ENCODE peak calls at places on chromosomes 5 and 9, in six cellular contexts. One of them, this sample, is unnamed.

GRCh38 chr5:102223542-102224444 is 72.3 kb downstream of the SLCO4C1 start:
- DNase-seq in activated CD4-positive, alpha-beta T cell treated with anti-CD3 and anti-CD28 coated beads, Interleukin-2, amount 50 U/mL, for 48 hours: no peak
- DNase-seq in head of caudate nucleus: no peak
- DNase-seq in C1 segment of cervical spinal cord: no peak
- DNase-seq in chondrocyte: no peak
- DNase-seq in progenitor cell of endocrine pancreas: no peak
- DNase-seq in this sample: no peak

GRCh38 chr9:407255-407654 is 192.6 kb downstream of the DOCK8 start:
- DNase-seq in progenitor cell of endocrine pancreas: no peak
- DNase-seq in C1 segment of cervical spinal cord: no peak
- DNase-seq in chondrocyte: no peak
- DNase-seq in head of caudate nucleus: peak
- DNase-seq in activated CD4-positive, alpha-beta T cell treated with anti-CD3 and anti-CD28 coated beads, Interleukin-2, amount 50 U/mL, for 48 hours: no peak
- DNase-seq in this sample: no peak

GRCh38 chr5:167903243-167903642 is 388.2 kb upstream of the WWC1 start:
- DNase-seq in activated CD4-positive, alpha-beta T cell treated with anti-CD3 and anti-CD28 coated beads, Interleukin-2, amount 50 U/mL, for 48 hours: no peak
- DNase-seq in progenitor cell of endocrine pancreas: no peak
- DNase-seq in C1 segment of cervical spinal cord: no peak
- DNase-seq in chondrocyte: no peak
- DNase-seq in head of caudate nucleus: no peak
- DNase-seq in this sample: no peak

GRCh38 chr5:148740966-148741742 is 85.3 kb upstream of the ADRB2 start:
- DNase-seq in chondrocyte: no peak
- DNase-seq in progenitor cell of endocrine pancreas: no peak
- DNase-seq in activated CD4-positive, alpha-beta T cell treated with anti-CD3 and anti-CD28 coated beads, Interleukin-2, amount 50 U/mL, for 48 hours: no peak
- DNase-seq in C1 segment of cervical spinal cord: no peak
- DNase-seq in head of caudate nucleus: no peak
- DNase-seq in this sample: no peak

GRCh38 chr5:179530069-179530998 is 20.0 kb upstream of the RUFY1 start:
- DNase-seq in activated CD4-positive, alpha-beta T cell treated with anti-CD3 and anti-CD28 coated beads, Interleukin-2, amount 50 U/mL, for 48 hours: peak
- DNase-seq in chondrocyte: no peak
- DNase-seq in progenitor cell of endocrine pancreas: peak
- DNase-seq in head of caudate nucleus: peak
- DNase-seq in C1 segment of cervical spinal cord: no peak
- DNase-seq in this sample: peak

GRCh38 chr9:119365291-119366027 is 3.8 kb downstream of the BRINP1 start:
- DNase-seq in progenitor cell of endocrine pancreas: peak
- DNase-seq in activated CD4-positive, alpha-beta T cell treated with anti-CD3 and anti-CD28 coated beads, Interleukin-2, amount 50 U/mL, for 48 hours: no peak
- DNase-seq in chondrocyte: no peak
- DNase-seq in head of caudate nucleus: peak
- DNase-seq in C1 segment of cervical spinal cord: peak
- DNase-seq in this sample: no peak

GRCh38 chr5:160604484-160604883 is 182.8 kb downstream of the PTTG1 start:
- DNase-seq in chondrocyte: no peak
- DNase-seq in head of caudate nucleus: no peak
- DNase-seq in progenitor cell of endocrine pancreas: no peak
- DNase-seq in C1 segment of cervical spinal cord: no peak
- DNase-seq in activated CD4-positive, alpha-beta T cell treated with anti-CD3 and anti-CD28 coated beads, Interleukin-2, amount 50 U/mL, for 48 hours: no peak
- DNase-seq in this sample: no peak

GRCh38 chr5:34685485-34686197 is 29.5 kb downstream of the RAI14 start:
- DNase-seq in C1 segment of cervical spinal cord: no peak
- DNase-seq in head of caudate nucleus: no peak
- DNase-seq in progenitor cell of endocrine pancreas: no peak
- DNase-seq in activated CD4-positive, alpha-beta T cell treated with anti-CD3 and anti-CD28 coated beads, Interleukin-2, amount 50 U/mL, for 48 hours: no peak
- DNase-seq in chondrocyte: no peak
- DNase-seq in this sample: no peak

GRCh38 chr9:28064241-28064640 is 491.0 kb upstream of the C9orf72 start:
- DNase-seq in progenitor cell of endocrine pancreas: no peak
- DNase-seq in head of caudate nucleus: no peak
- DNase-seq in C1 segment of cervical spinal cord: no peak
- DNase-seq in activated CD4-positive, alpha-beta T cell treated with anti-CD3 and anti-CD28 coated beads, Interleukin-2, amount 50 U/mL, for 48 hours: no peak
- DNase-seq in chondrocyte: no peak
- DNase-seq in this sample: no peak

GRCh38 chr5:148179234-148179824 is 11.0 kb downstream of the SPINK14 start:
- DNase-seq in activated CD4-positive, alpha-beta T cell treated with anti-CD3 and anti-CD28 coated beads, Interleukin-2, amount 50 U/mL, for 48 hours: no peak
- DNase-seq in chondrocyte: no peak
- DNase-seq in C1 segment of cervical spinal cord: no peak
- DNase-seq in progenitor cell of endocrine pancreas: no peak
- DNase-seq in head of caudate nucleus: peak
- DNase-seq in this sample: peak

GRCh38 chr5:151448038-151448985 is 909 bp downstream of the SLC36A1 start:
- DNase-seq in head of caudate nucleus: peak
- DNase-seq in chondrocyte: no peak
- DNase-seq in activated CD4-positive, alpha-beta T cell treated with anti-CD3 and anti-CD28 coated beads, Interleukin-2, amount 50 U/mL, for 48 hours: peak
- DNase-seq in C1 segment of cervical spinal cord: no peak
- DNase-seq in progenitor cell of endocrine pancreas: peak
- DNase-seq in this sample: no peak

GRCh38 chr5:91850031-91850430 is 466.9 kb upstream of the ARRDC3 start:
- DNase-seq in C1 segment of cervical spinal cord: no peak
- DNase-seq in activated CD4-positive, alpha-beta T cell treated with anti-CD3 and anti-CD28 coated beads, Interleukin-2, amount 50 U/mL, for 48 hours: no peak
- DNase-seq in head of caudate nucleus: no peak
- DNase-seq in progenitor cell of endocrine pancreas: no peak
- DNase-seq in chondrocyte: no peak
- DNase-seq in this sample: no peak

GRCh38 chr5:108531367-108532211 is 149.7 kb upstream of the FBXL17 start:
- DNase-seq in head of caudate nucleus: no peak
- DNase-seq in chondrocyte: no peak
- DNase-seq in progenitor cell of endocrine pancreas: no peak
- DNase-seq in C1 segment of cervical spinal cord: no peak
- DNase-seq in activated CD4-positive, alpha-beta T cell treated with anti-CD3 and anti-CD28 coated beads, Interleukin-2, amount 50 U/mL, for 48 hours: no peak
- DNase-seq in this sample: no peak

GRCh38 chr5:61182449-61182848 is 20.2 kb upstream of the SMIM15 start:
- DNase-seq in chondrocyte: no peak
- DNase-seq in C1 segment of cervical spinal cord: no peak
- DNase-seq in activated CD4-positive, alpha-beta T cell treated with anti-CD3 and anti-CD28 coated beads, Interleukin-2, amount 50 U/mL, for 48 hours: no peak
- DNase-seq in progenitor cell of endocrine pancreas: no peak
- DNase-seq in head of caudate nucleus: no peak
- DNase-seq in this sample: no peak

GRCh38 chr9:35538361-35539234 is 48.7 kb downstream of the RUSC2 start:
- DNase-seq in chondrocyte: no peak
- DNase-seq in C1 segment of cervical spinal cord: peak
- DNase-seq in progenitor cell of endocrine pancreas: peak
- DNase-seq in activated CD4-positive, alpha-beta T cell treated with anti-CD3 and anti-CD28 coated beads, Interleukin-2, amount 50 U/mL, for 48 hours: no peak
- DNase-seq in head of caudate nucleus: peak
- DNase-seq in this sample: no peak

GRCh38 chr5:13350754-13351153 is 593.7 kb downstream of the DNAH5 start:
- DNase-seq in progenitor cell of endocrine pancreas: no peak
- DNase-seq in head of caudate nucleus: no peak
- DNase-seq in chondrocyte: no peak
- DNase-seq in activated CD4-positive, alpha-beta T cell treated with anti-CD3 and anti-CD28 coated beads, Interleukin-2, amount 50 U/mL, for 48 hours: no peak
- DNase-seq in C1 segment of cervical spinal cord: no peak
- DNase-seq in this sample: no peak

GRCh38 chr9:16690628-16691027 is 179.8 kb downstream of the BNC2 start:
- DNase-seq in progenitor cell of endocrine pancreas: no peak
- DNase-seq in C1 segment of cervical spinal cord: no peak
- DNase-seq in head of caudate nucleus: no peak
- DNase-seq in chondrocyte: no peak
- DNase-seq in activated CD4-positive, alpha-beta T cell treated with anti-CD3 and anti-CD28 coated beads, Interleukin-2, amount 50 U/mL, for 48 hours: no peak
- DNase-seq in this sample: no peak

GRCh38 chr9:85949591-85950335 is 8.8 kb downstream of the NAA35 start:
- DNase-seq in C1 segment of cervical spinal cord: no peak
- DNase-seq in activated CD4-positive, alpha-beta T cell treated with anti-CD3 and anti-CD28 coated beads, Interleukin-2, amount 50 U/mL, for 48 hours: no peak
- DNase-seq in chondrocyte: no peak
- DNase-seq in head of caudate nucleus: no peak
- DNase-seq in progenitor cell of endocrine pancreas: no peak
- DNase-seq in this sample: no peak

GRCh38 chr9:114696814-114697544 is 15.0 kb upstream of the TEX48 start:
- DNase-seq in head of caudate nucleus: no peak
- DNase-seq in progenitor cell of endocrine pancreas: no peak
- DNase-seq in chondrocyte: no peak
- DNase-seq in C1 segment of cervical spinal cord: no peak
- DNase-seq in activated CD4-positive, alpha-beta T cell treated with anti-CD3 and anti-CD28 coated beads, Interleukin-2, amount 50 U/mL, for 48 hours: peak
- DNase-seq in this sample: peak

GRCh38 chr9:95171001-95171400 is 146.5 kb downstream of the FANCC start:
- DNase-seq in chondrocyte: no peak
- DNase-seq in activated CD4-positive, alpha-beta T cell treated with anti-CD3 and anti-CD28 coated beads, Interleukin-2, amount 50 U/mL, for 48 hours: no peak
- DNase-seq in head of caudate nucleus: no peak
- DNase-seq in progenitor cell of endocrine pancreas: no peak
- DNase-seq in C1 segment of cervical spinal cord: no peak
- DNase-seq in this sample: no peak

GRCh38 chr9:122991370-122991830 is 42.1 kb upstream of the GPR21 start:
- DNase-seq in head of caudate nucleus: peak
- DNase-seq in C1 segment of cervical spinal cord: no peak
- DNase-seq in activated CD4-positive, alpha-beta T cell treated with anti-CD3 and anti-CD28 coated beads, Interleukin-2, amount 50 U/mL, for 48 hours: peak
- DNase-seq in chondrocyte: no peak
- DNase-seq in progenitor cell of endocrine pancreas: no peak
- DNase-seq in this sample: peak

GRCh38 chr9:101271102-101271501 is 113.7 kb downstream of the BAAT start:
- DNase-seq in head of caudate nucleus: no peak
- DNase-seq in C1 segment of cervical spinal cord: no peak
- DNase-seq in progenitor cell of endocrine pancreas: no peak
- DNase-seq in chondrocyte: no peak
- DNase-seq in activated CD4-positive, alpha-beta T cell treated with anti-CD3 and anti-CD28 coated beads, Interleukin-2, amount 50 U/mL, for 48 hours: no peak
- DNase-seq in this sample: no peak

GRCh38 chr9:110538169-110538568 is 41.4 kb downstream of the SVEP1 start:
- DNase-seq in activated CD4-positive, alpha-beta T cell treated with anti-CD3 and anti-CD28 coated beads, Interleukin-2, amount 50 U/mL, for 48 hours: no peak
- DNase-seq in chondrocyte: no peak
- DNase-seq in progenitor cell of endocrine pancreas: no peak
- DNase-seq in C1 segment of cervical spinal cord: no peak
- DNase-seq in head of caudate nucleus: no peak
- DNase-seq in this sample: no peak

GRCh38 chr5:90421136-90421535 is 11.6 kb upstream of the CETN3 start:
- DNase-seq in C1 segment of cervical spinal cord: no peak
- DNase-seq in activated CD4-positive, alpha-beta T cell treated with anti-CD3 and anti-CD28 coated beads, Interleukin-2, amount 50 U/mL, for 48 hours: no peak
- DNase-seq in progenitor cell of endocrine pancreas: no peak
- DNase-seq in head of caudate nucleus: no peak
- DNase-seq in chondrocyte: no peak
- DNase-seq in this sample: no peak

GRCh38 chr9:71647094-71647591 is 121.2 kb downstream of the CEMIP2 start:
- DNase-seq in C1 segment of cervical spinal cord: peak
- DNase-seq in progenitor cell of endocrine pancreas: no peak
- DNase-seq in head of caudate nucleus: peak
- DNase-seq in activated CD4-positive, alpha-beta T cell treated with anti-CD3 and anti-CD28 coated beads, Interleukin-2, amount 50 U/mL, for 48 hours: no peak
- DNase-seq in chondrocyte: no peak
- DNase-seq in this sample: no peak

GRCh38 chr5:53831496-53831895 is 271.1 kb downstream of the NDUFS4 start:
- DNase-seq in head of caudate nucleus: no peak
- DNase-seq in chondrocyte: no peak
- DNase-seq in activated CD4-positive, alpha-beta T cell treated with anti-CD3 and anti-CD28 coated beads, Interleukin-2, amount 50 U/mL, for 48 hours: no peak
- DNase-seq in C1 segment of cervical spinal cord: no peak
- DNase-seq in progenitor cell of endocrine pancreas: no peak
- DNase-seq in this sample: no peak

GRCh38 chr5:55063899-55064298 is 38.5 kb upstream of the GZMA start:
- DNase-seq in chondrocyte: no peak
- DNase-seq in progenitor cell of endocrine pancreas: no peak
- DNase-seq in head of caudate nucleus: no peak
- DNase-seq in C1 segment of cervical spinal cord: no peak
- DNase-seq in activated CD4-positive, alpha-beta T cell treated with anti-CD3 and anti-CD28 coated beads, Interleukin-2, amount 50 U/mL, for 48 hours: no peak
- DNase-seq in this sample: no peak